ENCODE peak calls at places on chromosome 14, in eight cellular contexts. Z is uterus, X is choroid plexus epithelial cell, E is ovary, N is fibroblast of the aortic adventitia, I is body of pancreas, P is ascending aorta, F is fibroblast of mammary gland. T is an unnamed sample.

GRCh38 chr14:64720190-64720589 is 16.0 kb downstream of the PLEKHG3 start:
- DNase-seq in Z (peak), X (peak), E (no peak), N (no peak), I (peak), P (peak), F (peak), T (no peak)

GRCh38 chr14:51533160-51533559 is 118.5 kb upstream of the FRMD6 start:
- DNase-seq in Z (no peak), X (no peak), E (no peak), N (peak), I (no peak), P (no peak), F (peak), T (no peak)

GRCh38 chr14:67704484-67705089 is 2.9 kb downstream of the RDH12 start:
- DNase-seq in Z (no peak), X (peak), E (no peak), N (peak), I (peak), P (no peak), F (peak), T (no peak)

GRCh38 chr14:68775614-68776126 is 17.2 kb downstream of the ZFP36L1 start:
- DNase-seq in Z (no peak), X (no peak), E (no peak), N (no peak), I (no peak), P (no peak), F (no peak), T (no peak)

GRCh38 chr14:53613404-53614253 is 343.0 kb downstream of the BMP4 start:
- DNase-seq in Z (no peak), X (peak), E (no peak), N (no peak), I (peak), P (no peak), F (peak), T (no peak)

GRCh38 chr14:59101441-59101840 is 87.0 kb upstream of the DAAM1 start:
- DNase-seq in Z (no peak), X (no peak), E (no peak), N (peak), I (no peak), P (no peak), F (peak), T (no peak)

GRCh38 chr14:91138511-91139359 is 24.9 kb downstream of the DGLUCY start:
- DNase-seq in Z (no peak), X (peak), E (no peak), N (peak), I (peak), P (no peak), F (peak), T (no peak)

GRCh38 chr14:92105845-92106094 is 612 bp downstream of the ATXN3 start:
- DNase-seq in Z (peak), X (no peak), E (peak), N (no peak), I (peak), P (no peak), F (no peak), T (no peak)

GRCh38 chr14:96091149-96091693 is 52.1 kb downstream of the C14orf132 start:
- DNase-seq in Z (no peak), X (no peak), E (no peak), N (no peak), I (no peak), P (no peak), F (no peak), T (no peak)

GRCh38 chr14:68513838-68514610 is 278.8 kb downstream of the ZFP36L1 start:
- DNase-seq in Z (no peak), X (no peak), E (no peak), N (no peak), I (no peak), P (no peak), F (no peak), T (no peak)

GRCh38 chr14:82528011-82528410 is 994.4 kb upstream of the SEL1L start:
- DNase-seq in Z (no peak), X (no peak), E (no peak), N (no peak), I (no peak), P (no peak), F (no peak), T (no peak)

GRCh38 chr14:55547650-55548315 is 32.2 kb upstream of the KTN1 start:
- DNase-seq in Z (no peak), X (no peak), E (no peak), N (no peak), I (no peak), P (no peak), F (no peak), T (no peak)

GRCh38 chr14:80390911-80391310 is 179.6 kb upstream of the DIO2 start:
- DNase-seq in Z (no peak), X (peak), E (no peak), N (peak), I (no peak), P (no peak), F (peak), T (no peak)

GRCh38 chr14:78725086-78725485 is 554.9 kb downstream of the NRXN3 start:
- DNase-seq in Z (no peak), X (no peak), E (no peak), N (no peak), I (no peak), P (no peak), F (no peak), T (no peak)

GRCh38 chr14:92680781-92681650 is 67.4 kb downstream of the LGMN start:
- DNase-seq in Z (peak), X (peak), E (peak), N (peak), I (peak), P (peak), F (peak), T (no peak)

GRCh38 chr14:63717704-63718103 is 10.2 kb downstream of the SGPP1 start:
- DNase-seq in Z (no peak), X (peak), E (no peak), N (peak), I (no peak), P (no peak), F (peak), T (no peak)

GRCh38 chr14:52112336-52113018 is 43.6 kb upstream of the NID2 start:
- DNase-seq in Z (no peak), X (peak), E (no peak), N (peak), I (no peak), P (no peak), F (peak), T (no peak)

DNA sequence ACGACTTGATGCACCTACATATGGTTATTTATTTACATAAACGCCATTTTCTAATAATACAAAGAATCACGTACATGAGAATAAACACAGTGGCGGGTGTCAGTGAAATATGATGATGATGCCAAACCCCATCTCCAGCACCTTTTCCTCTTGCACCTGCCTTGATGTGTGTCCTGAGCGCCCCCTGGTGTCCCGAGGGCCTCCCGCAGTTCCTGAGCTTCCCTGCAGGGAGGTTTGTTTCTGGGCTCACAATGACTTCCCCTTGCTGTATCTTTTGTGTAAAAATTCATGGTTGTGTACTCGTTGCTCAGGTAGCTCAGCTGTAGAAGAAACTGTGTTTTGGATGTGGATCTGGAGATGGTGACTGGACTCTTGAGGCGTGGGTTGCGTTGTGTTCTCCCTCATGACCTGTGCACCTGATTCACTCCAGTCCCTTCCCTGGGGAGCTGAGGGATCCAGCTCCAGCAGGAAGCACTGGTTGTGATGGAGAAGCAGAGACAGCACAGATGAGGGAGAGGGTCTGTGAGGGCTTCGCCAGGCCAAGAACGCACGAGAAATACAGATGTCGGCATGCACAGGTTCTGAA is 1037.8 kb downstream of the TMEM121 start:
- DNase-seq in Z (no peak), X (no peak), E (no peak), N (no peak), I (peak), P (no peak), F (no peak), T (no peak)
- TF ChIP-seq CTCF in Z (no peak), X (peak), E (no peak), N (no peak), I (peak), P (no peak), F (no peak), T (no peak)

GRCh38 chr14:104602315-104602932 is 2.1 kb downstream of the TMEM179 start:
- DNase-seq in Z (no peak), X (no peak), E (peak), N (no peak), I (no peak), P (no peak), F (no peak), T (no peak)
- TF ChIP-seq CTCF in Z (no peak), X (no peak), E (no peak), N (no peak), I (no peak), P (no peak), F (no peak), T (no peak)

DNA sequence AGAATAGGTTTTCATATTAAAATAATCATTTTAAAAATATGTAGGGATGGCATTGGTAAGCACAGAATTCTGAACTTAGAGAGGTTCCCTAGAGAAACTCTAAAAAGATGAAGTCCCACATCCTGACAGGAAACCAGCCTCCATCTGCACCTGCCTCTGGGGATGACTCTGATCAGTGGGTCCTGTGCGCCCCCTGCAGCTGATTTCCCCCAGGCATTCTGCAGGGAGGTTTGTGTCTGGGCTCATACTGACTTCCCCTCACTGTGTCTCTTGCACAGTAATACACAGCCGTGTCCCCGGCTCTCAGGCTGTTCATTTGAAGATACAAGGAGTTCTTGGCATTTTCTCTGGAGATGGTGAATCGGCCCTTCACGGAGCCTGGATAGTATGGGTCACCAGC is 602.9 kb downstream of the TMEM121 start:
- DNase-seq in Z (no peak), X (no peak), E (no peak), N (no peak), I (no peak), P (no peak), F (no peak), T (no peak)
- TF ChIP-seq CTCF in Z (no peak), X (no peak), E (no peak), N (no peak), I (no peak), P (no peak), F (no peak), T (no peak)

GRCh38 chr14:34111933-34112332 is 161.1 kb upstream of the EGLN3 start:
- DNase-seq in Z (no peak), X (no peak), E (no peak), N (no peak), I (no peak), P (no peak), F (no peak), T (no peak)
- TF ChIP-seq CTCF in Z (no peak), X (peak), E (no peak), N (no peak), I (no peak), P (no peak), F (peak), T (no peak)

DNA sequence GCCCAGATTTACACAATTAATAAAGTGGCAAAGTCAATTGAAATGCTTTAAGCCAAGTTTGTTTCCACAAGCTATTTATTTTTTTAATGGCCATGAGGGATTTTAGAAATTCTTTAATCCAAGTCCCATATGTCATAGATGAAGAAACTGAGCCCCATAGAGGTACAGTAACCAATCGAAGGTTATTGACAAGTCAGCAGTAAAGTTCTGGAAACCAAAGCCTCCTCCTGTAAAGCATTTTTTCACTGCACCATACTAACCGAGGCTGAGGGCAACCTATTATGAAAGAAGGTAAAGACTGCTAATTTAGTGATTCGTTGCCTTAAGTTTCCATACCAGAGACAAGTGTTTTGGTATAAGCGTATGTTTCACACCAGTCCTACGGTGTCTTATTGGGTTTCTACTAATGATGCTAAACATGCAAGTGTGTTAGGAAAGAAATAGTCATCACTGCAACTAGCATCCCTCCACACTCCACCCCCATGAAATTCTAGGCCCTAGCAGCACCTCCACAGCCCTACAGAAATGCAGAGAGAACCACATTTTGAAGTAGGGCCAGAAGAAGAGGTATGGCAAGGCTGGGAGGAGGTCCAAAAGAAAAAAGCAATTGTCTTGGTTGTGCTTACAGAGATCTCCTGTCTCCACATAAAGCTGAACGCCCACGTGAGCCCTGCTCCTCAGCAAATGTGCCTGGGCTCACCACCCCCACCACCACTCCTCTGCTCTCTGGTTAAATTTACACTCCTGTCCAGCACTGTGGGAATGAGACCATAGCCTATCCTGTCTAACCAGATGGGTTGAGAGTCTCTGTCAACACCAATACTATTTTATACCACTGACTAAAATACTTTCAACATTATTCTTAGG is 271.1 kb upstream of the G2E3 start:
- DNase-seq in Z (no peak), X (no peak), E (no peak), N (no peak), I (no peak), P (no peak), F (no peak), T (no peak)
- TF ChIP-seq CTCF in Z (no peak), X (no peak), E (no peak), N (no peak), I (no peak), P (no peak), F (no peak), T (no peak)

DNA sequence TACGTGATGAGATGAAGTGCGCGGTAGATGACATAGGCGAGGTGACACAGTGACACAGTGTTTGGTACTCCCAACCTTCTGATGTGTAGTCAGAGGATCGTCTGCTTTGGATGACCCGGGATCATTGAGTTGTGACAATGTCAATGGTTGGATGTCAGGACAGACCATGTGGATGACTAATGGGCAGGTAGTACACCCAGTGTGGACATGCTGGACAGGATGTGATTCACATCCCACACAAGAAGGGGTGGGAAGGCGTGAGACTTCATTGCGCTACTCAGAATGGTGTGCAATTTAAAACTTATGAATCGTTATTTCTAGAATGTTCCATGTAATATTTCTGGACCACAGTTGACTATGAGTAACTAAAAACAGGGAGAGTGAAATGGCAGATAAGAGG is 23.8 kb downstream of the MAP3K9 start:
- DNase-seq in Z (no peak), X (peak), E (no peak), N (no peak), I (no peak), P (no peak), F (peak), T (no peak)
- TF ChIP-seq CTCF in Z (no peak), X (no peak), E (no peak), N (no peak), I (no peak), P (no peak), F (no peak), T (no peak)

GRCh38 chr14:32711103-32711680 is 227.5 kb upstream of the NPAS3 start:
- DNase-seq in Z (no peak), X (peak), E (no peak), N (peak), I (peak), P (no peak), F (peak), T (no peak)
- TF ChIP-seq CTCF in Z (peak), X (peak), E (no peak), N (peak), I (peak), P (peak), F (peak), T (no peak)

GRCh38 chr14:100673085-100673806 is 53.4 kb upstream of the DLK1 start:
- DNase-seq in Z (no peak), X (no peak), E (no peak), N (no peak), I (peak), P (no peak), F (no peak), T (no peak)

GRCh38 chr14:100674897-100675618 is 51.6 kb upstream of the DLK1 start:
- DNase-seq in Z (no peak), X (no peak), E (no peak), N (no peak), I (no peak), P (no peak), F (no peak), T (no peak)

GRCh38 chr14:100674428-100674827 is 52.3 kb upstream of the DLK1 start:
- DNase-seq in Z (no peak), X (no peak), E (no peak), N (no peak), I (no peak), P (no peak), F (no peak), T (no peak)

GRCh38 chr14:100671906-100672305 is 54.8 kb upstream of the DLK1 start:
- DNase-seq in Z (no peak), X (no peak), E (no peak), N (no peak), I (no peak), P (no peak), F (no peak), T (no peak)

DNA sequence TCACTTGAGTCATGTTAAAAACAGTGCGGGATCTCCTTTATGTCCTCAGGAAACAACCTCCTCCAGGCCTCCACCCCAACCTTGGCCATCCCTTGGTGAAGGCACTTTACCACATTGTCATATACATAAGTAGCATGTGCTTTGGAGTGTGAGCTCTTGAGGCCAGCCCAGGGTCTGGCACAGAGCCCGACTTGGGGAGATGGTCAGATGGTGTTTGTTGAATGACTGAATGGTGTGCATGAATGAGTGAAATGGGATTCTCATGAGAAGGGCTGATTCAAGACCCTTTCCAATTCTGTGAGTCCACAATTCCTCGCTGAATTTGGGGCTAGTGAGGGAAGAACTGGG is 52.9 kb upstream of the DLK1 start:
- DNase-seq in Z (no peak), X (no peak), E (no peak), N (no peak), I (no peak), P (no peak), F (no peak), T (no peak)
- TF ChIP-seq CTCF in Z (no peak), X (no peak), E (no peak), N (no peak), I (no peak), P (no peak), F (no peak), T (no peak)

GRCh38 chr14:43306053-43306452 is 1201.0 kb downstream of the FSCB start:
- DNase-seq in Z (no peak), X (no peak), E (no peak), N (no peak), I (no peak), P (no peak), F (no peak), T (no peak)
- TF ChIP-seq CTCF in Z (no peak), X (no peak), E (no peak), N (no peak), I (no peak), P (no peak), F (no peak), T (no peak)

T was measured in omental fat pad.